ENCODE peak calls at places on chromosomes 7 and 10, in five cellular contexts. M is HepG2, A is Peyer's patch, G is prostate gland, R is IMR-90. L is an unnamed sample.

GRCh38 chr7:96786261-96786997 is 76.8 kb upstream of the SEM1 start:
- DNase-seq in R (no peak), A (no peak), G (peak), M (no peak), L (no peak)

GRCh38 chr7:148547946-148548345 is 42.6 kb upstream of the C7orf33 start:
- DNase-seq in M (no peak), A (no peak), R (no peak), G (no peak), L (no peak)

GRCh38 chr10:47192273-47192672 is 107.7 kb upstream of the GDF10 start:
- DNase-seq in M (no peak), A (no peak), R (no peak), G (no peak), L (no peak)

GRCh38 chr10:89655722-89656121 is 10.7 kb upstream of the PANK1 start:
- DNase-seq in R (no peak), G (no peak), A (no peak), M (peak), L (no peak)

GRCh38 chr7:1695800-1696454 is 25.9 kb downstream of the ELFN1 start:
- DNase-seq in A (no peak), M (no peak), R (no peak), G (no peak), L (peak)

GRCh38 chr7:1124164-1124563 is 35.8 kb downstream of the ZFAND2A start:
- DNase-seq in A (no peak), R (no peak), M (no peak), G (no peak), L (peak)

GRCh38 chr10:66204838-66205237 is 721.0 kb upstream of the LRRTM3 start:
- DNase-seq in A (no peak), R (no peak), M (no peak), G (no peak), L (no peak)

GRCh38 chr10:75723319-75723965 is 292.0 kb downstream of the LRMDA start:
- DNase-seq in M (no peak), R (no peak), A (no peak), G (no peak), L (no peak)

GRCh38 chr10:98217793-98218192 is 50.2 kb downstream of the LOXL4 start:
- DNase-seq in R (no peak), M (no peak), G (no peak), A (no peak), L (no peak)

GRCh38 chr7:112215787-112216186 is 9.3 kb downstream of the ZNF277 start:
- DNase-seq in A (no peak), G (no peak), M (no peak), R (no peak), L (no peak)

GRCh38 chr7:27184342-27185012 is 555 bp downstream of the HOXA11 start:
- DNase-seq in R (peak), M (no peak), G (peak), A (peak), L (no peak)

GRCh38 chr7:28855538-28856217 is 102.5 kb downstream of the TRIL start:
- DNase-seq in A (no peak), M (peak), R (peak), G (no peak), L (no peak)

GRCh38 chr7:94893661-94894060 is 13.7 kb upstream of the PPP1R9A start:
- DNase-seq in G (no peak), R (no peak), M (no peak), A (no peak), L (no peak)

GRCh38 chr7:84675633-84676034 is 481.0 kb upstream of the SEMA3A start:
- DNase-seq in A (no peak), G (no peak), R (no peak), M (no peak), L (no peak)

GRCh38 chr7:68246189-68246633 is 1249.6 kb downstream of the TYW1 start:
- DNase-seq in A (no peak), R (no peak), M (no peak), G (peak), L (no peak)

GRCh38 chr10:127694580-127695193 is 42.3 kb upstream of the FOXI2 start:
- DNase-seq in R (no peak), A (no peak), M (peak), G (no peak), L (no peak)

GRCh38 chr7:135792334-135792733 is 43.7 kb upstream of the FAM180A start:
- DNase-seq in A (no peak), G (no peak), M (no peak), R (no peak), L (no peak)

GRCh38 chr10:12130237-12130872 is 878 bp downstream of the SEC61A2 start:
- DNase-seq in G (no peak), M (peak), A (no peak), R (peak), L (no peak)

DNA sequence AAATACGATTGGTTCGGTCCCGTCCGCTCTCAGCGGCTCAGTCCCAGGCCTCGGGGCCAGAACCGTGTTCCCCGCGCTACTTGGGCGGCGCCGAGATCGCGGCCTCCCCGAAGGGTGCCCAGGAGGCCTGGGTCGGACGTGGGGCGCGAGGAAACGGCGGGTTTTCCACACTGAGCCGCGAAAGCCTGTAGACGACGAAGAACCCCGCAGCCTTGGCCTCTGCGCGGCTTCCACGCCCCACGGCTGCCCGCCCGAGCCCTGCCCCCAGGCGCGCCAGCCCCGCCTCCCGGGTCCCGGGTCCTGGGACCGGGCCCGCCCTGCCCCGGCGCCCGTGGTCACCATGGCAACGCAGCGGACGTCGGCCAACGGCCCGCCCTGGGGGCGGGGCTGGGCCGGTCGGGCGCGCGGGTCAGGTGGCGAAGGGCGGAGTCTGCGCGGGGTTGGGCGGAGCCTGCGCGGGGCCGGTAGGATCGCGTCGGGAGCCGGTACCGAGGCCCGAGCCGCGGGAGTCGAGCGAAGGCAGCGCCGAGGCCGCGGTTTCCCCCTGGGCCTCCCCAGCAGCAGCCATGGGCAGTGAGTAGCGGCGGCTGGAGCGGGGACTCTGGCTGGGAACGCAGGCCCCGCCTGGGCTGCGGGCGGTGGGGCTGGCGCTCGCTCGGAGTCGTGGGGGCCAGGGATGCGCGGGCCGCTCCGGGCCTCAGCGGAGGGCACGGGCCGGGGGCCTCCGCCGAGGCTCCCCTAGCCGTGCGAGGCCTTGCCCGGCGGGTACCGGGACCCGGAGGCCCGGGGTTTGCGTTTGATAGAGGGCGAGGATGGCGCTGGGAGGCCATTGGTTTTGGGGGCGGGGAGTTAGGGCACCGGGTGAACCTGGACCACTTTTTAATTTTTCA is at the start of gene SEC61A2:
- DNase-seq in G (peak), A (peak), R (peak), M (peak), L (peak)
- TF ChIP-seq POLR2A in G (peak), A (peak), R (peak), M (peak), L (peak)

GRCh38 chr7:157397036-157397720 is 60.4 kb downstream of the DNAJB6 start:
- DNase-seq in A (no peak), R (no peak), G (no peak), M (no peak), L (no peak)

GRCh38 chr7:157400171-157400860 is 63.5 kb downstream of the DNAJB6 start:
- DNase-seq in G (no peak), R (no peak), M (no peak), A (peak), L (no peak)

GRCh38 chr7:157397751-157398691 is 61.2 kb downstream of the DNAJB6 start:
- DNase-seq in R (peak), M (peak), G (no peak), A (no peak), L (peak)

GRCh38 chr7:157401567-157402387 is 65.0 kb downstream of the DNAJB6 start:
- DNase-seq in A (peak), G (no peak), R (no peak), M (no peak), L (no peak)

DNA sequence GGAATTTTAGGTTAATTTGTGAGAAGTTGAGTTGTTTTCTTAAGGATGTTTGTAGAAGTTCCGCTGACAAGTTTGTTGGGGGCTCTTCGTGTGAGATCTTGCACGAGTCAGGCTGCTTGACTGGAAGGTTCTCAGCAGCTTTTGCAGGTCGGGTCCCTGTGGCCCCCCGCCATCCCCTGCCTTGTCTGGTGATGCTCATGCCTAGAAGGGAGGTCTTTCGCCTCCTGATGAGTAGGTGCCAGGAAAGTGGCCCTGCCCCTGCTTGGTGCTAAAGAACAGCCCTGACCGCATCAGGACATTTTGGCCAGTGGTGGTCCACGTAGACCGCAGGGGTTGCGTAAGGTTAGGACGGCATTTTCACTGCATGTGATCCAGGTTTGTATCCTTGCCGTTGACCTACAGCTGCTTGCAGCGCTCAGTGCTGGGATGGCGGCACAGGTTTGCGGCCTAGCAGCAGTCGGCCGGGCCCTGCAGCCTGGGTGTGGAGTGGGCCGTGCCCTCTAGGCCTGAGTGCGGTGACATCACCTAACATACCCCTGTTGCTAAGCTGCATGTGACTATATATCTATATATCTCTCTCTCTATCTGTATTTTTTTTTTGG is 62.4 kb downstream of the DNAJB6 start:
- DNase-seq in A (no peak), M (no peak), R (no peak), G (no peak), L (peak)
- H3K4me3 ChIP-seq in A (no peak), M (no peak), R (no peak), G (no peak), L (peak)

GRCh38 chr10:3778708-3779108 is 6.3 kb downstream of the KLF6 start:
- DNase-seq in M (no peak), A (no peak), G (no peak), R (peak), L (no peak)

GRCh38 chr10:3780766-3781457 is 4.1 kb downstream of the KLF6 start:
- DNase-seq in A (no peak), M (no peak), R (peak), G (no peak), L (no peak)

GRCh38 chr10:3781458-3782098 is 3.4 kb downstream of the KLF6 start:
- DNase-seq in G (no peak), A (no peak), R (peak), M (no peak), L (peak)

GRCh38 chr10:3779146-3779707 is 5.8 kb downstream of the KLF6 start:
- DNase-seq in A (no peak), M (no peak), G (no peak), R (peak), L (no peak)

GRCh38 chr10:3780056-3780765 is 4.8 kb downstream of the KLF6 start:
- DNase-seq in A (no peak), R (peak), M (no peak), G (no peak), L (peak)
- TF ChIP-seq POLR2A in A (no peak), R (peak), M (no peak), G (no peak), L (peak)

GRCh38 chr7:48518092-48518491 is 346.8 kb downstream of the ABCA13 start:
- DNase-seq in A (no peak), M (no peak), G (no peak), R (no peak), L (no peak)

GRCh38 chr7:48511021-48511579 is 339.8 kb downstream of the ABCA13 start:
- DNase-seq in G (no peak), M (no peak), R (no peak), A (no peak), L (no peak)

GRCh38 chr7:48512892-48513291 is 341.6 kb downstream of the ABCA13 start:
- DNase-seq in M (no peak), A (no peak), R (no peak), G (no peak), L (no peak)
- H3K4me3 ChIP-seq in M (no peak), A (no peak), R (no peak), G (no peak), L (no peak)

GRCh38 chr10:6980353-6980752 is 400.3 kb upstream of the PRKCQ start:
- DNase-seq in R (no peak), G (no peak), M (no peak), A (no peak), L (no peak)
- TF ChIP-seq POLR2A in R (no peak), G (no peak), M (no peak), A (no peak), L (no peak)

L was measured in gastrocnemius medialis.